ENCODE peak calls at places on chromosome 11, in five cellular contexts. M is adrenal gland, Q is astrocyte, S is neural progenitor cell, X is cardiac fibroblast. K is an unnamed sample.

GRCh38 chr11:115616941-115617340 is 112.7 kb upstream of the CADM1 start:
- DNase-seq in M (peak), Q (peak), S (no peak), X (peak), K (no peak)

GRCh38 chr11:4482445-4482844 is at the start of gene OR52K1:
- DNase-seq in M (no peak), Q (no peak), S (peak), X (no peak), K (no peak)

GRCh38 chr11:65883786-65884715 is 4.2 kb downstream of the FIBP start:
- DNase-seq in M (peak), Q (no peak), S (no peak), X (no peak), K (no peak)

GRCh38 chr11:121615506-121615905 is 162.7 kb upstream of the SORL1-AS1 start:
- DNase-seq in M (no peak), Q (peak), S (no peak), X (peak), K (peak)

GRCh38 chr11:67400251-67400941 is 1.3 kb downstream of the PPP1CA start:
- DNase-seq in M (no peak), Q (no peak), S (no peak), X (peak), K (peak)

GRCh38 chr11:121895919-121896318 is 220.1 kb downstream of the BLID start:
- DNase-seq in M (no peak), Q (peak), S (no peak), X (peak), K (peak)

GRCh38 chr11:65104628-65105027 is 7.0 kb upstream of the TM7SF2 start:
- DNase-seq in M (no peak), Q (no peak), S (no peak), X (no peak), K (no peak)

GRCh38 chr11:62444271-62444833 is 25.5 kb downstream of the SCGB1A1 start:
- DNase-seq in M (peak), Q (peak), S (peak), X (peak), K (peak)

GRCh38 chr11:73965764-73966121 is 14.9 kb downstream of the DNAJB13 start:
- DNase-seq in M (no peak), Q (no peak), S (peak), X (no peak), K (no peak)

GRCh38 chr11:122229611-122230386 is 113.8 kb upstream of the BLID start:
- DNase-seq in M (no peak), Q (peak), S (peak), X (peak), K (no peak)

GRCh38 chr11:104078250-104078649 is 41.8 kb downstream of the DDI1 start:
- DNase-seq in M (no peak), Q (no peak), S (no peak), X (no peak), K (no peak)

GRCh38 chr11:117179048-117179999 is 781 bp downstream of the SIDT2 start:
- DNase-seq in M (peak), Q (peak), S (peak), X (peak), K (peak)

GRCh38 chr11:112780351-112781043 is 180.7 kb upstream of the NCAM1 start:
- DNase-seq in M (peak), Q (peak), S (no peak), X (peak), K (peak)

GRCh38 chr11:59173080-59173963 is 1.4 kb downstream of the DTX4 start:
- DNase-seq in M (no peak), Q (peak), S (peak), X (peak), K (no peak)

GRCh38 chr11:133927690-133928627 is 28.8 kb downstream of the IGSF9B start:
- DNase-seq in M (peak), Q (peak), S (peak), X (peak), K (peak)
- H3K4me3 ChIP-seq in M (no peak), Q (peak), S (no peak), X (no peak), K (peak)

DNA sequence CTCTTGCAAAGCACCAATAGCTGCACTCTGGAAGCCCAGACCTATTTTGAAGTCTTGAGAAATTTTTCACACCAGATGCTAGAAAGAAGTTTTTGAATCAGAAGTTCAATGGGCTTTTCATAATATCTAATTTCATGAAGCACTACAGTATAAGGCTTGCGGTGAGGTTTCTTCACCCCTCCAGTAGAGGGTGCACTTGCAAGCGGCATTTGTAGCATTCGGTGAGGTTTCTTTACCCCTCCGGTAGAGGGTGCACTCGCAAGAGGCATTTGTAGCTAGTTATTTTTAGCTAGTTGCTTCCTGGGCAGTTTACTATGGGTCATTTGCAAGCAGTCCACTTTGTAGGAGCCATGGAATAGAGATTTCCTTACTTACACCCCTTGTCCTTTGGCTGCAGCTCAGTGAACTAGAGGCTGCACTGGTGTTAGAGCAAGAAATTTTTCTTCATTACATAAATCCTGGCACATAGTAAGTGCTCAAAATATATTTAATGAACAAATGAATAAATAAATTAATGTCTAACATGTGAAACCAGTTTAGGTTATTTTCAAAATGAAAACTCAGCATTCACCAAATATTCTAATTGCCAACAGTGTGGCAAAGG is 7.8 kb upstream of the NOX4 start:
- DNase-seq in M (no peak), Q (no peak), S (no peak), X (no peak), K (no peak)
- TF ChIP-seq CTCF in M (no peak), Q (peak), S (peak), X (peak), K (no peak)

GRCh38 chr11:134036484-134037092 is 32.3 kb upstream of the JAM3 start:
- DNase-seq in M (no peak), Q (no peak), S (peak), X (no peak), K (no peak)
- H3K4me3 ChIP-seq in M (peak), Q (peak), S (peak), X (peak), K (peak)

GRCh38 chr11:86418929-86419328 is 44.2 kb downstream of the CCDC81 start:
- DNase-seq in M (no peak), Q (no peak), S (peak), X (no peak), K (peak)
- TF ChIP-seq CTCF in M (no peak), Q (peak), S (peak), X (peak), K (peak)

GRCh38 chr11:20161923-20162322 is 1.6 kb upstream of the DBX1 start:
- DNase-seq in M (no peak), Q (no peak), S (peak), X (no peak), K (no peak)
- H3K4me3 ChIP-seq in M (no peak), Q (no peak), S (peak), X (no peak), K (no peak)

DNA sequence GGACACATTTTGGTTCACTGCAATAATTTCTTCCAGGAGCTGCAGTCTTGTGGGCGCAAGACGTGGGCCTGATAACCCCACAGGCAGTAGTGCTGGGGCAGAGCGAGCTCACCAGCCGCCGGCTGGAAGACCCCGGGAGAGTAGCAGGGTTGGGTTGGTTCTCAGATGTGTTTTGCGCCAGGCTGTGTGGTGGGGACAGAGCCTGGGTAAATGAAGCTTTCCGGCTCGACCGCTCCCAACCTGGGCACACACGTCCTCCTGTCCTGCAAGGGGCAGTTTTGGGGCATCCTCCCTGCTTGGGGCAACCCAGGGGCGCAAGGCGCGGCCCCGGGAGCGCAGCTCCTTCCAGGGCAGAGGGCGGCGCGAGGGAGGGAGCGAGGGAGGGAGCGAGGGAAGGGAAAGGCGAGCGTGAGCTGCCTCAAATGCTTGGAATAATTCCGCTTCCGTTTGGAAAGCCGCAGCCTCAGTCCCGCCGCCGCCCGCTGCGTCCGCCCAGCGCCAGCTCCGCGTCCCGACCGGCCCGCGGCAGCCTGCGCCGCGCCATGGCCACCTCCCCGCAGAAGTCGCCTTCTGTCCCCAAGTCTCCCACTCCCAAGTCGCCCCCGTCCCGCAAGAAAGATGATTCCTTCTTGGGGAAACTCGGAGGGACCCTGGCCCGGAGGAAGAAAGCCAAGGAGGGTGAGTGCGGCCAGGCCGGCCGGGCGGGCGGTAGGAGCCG is at the start of gene PARVA:
- DNase-seq in M (peak), Q (peak), S (peak), X (peak), K (peak)
- TF ChIP-seq CTCF in M (peak), Q (no peak), S (no peak), X (peak), K (no peak)

DNA sequence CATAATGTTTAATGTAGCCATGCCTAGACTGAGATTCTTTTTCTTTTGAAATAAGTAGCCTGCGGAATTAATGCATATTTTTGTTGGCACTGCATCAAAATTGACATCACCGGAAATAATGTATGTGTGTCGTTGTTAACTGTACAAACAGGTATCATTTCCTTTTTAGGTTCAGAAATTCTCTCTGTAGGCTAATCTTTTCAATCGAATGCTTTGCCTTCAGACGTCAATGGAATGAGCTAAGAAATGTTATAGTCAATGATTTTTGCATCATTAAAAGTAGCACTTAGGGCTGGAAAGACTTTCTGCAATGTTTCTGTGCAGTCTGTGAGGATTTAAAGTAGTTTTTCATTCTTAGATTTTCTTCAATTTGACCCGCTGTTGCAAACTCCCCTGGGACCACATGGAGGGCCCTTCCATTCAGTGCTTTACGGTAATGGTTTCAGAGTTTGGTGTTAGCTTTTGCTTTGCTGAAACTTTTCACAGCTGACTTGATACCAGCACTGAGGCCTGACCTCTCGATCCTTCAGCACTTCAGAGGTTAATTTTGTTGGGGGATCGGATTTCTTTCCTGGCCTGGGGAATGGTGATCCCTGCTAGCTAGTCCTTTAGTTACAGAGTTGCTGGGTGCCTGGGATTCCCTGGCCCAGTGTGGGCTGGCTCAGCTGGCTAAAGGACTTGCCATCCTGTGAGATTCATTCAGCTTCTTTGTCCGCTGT is 137.8 kb downstream of the DBX1 start:
- DNase-seq in M (no peak), Q (peak), S (peak), X (peak), K (peak)
- H3K4me3 ChIP-seq in M (no peak), Q (peak), S (peak), X (peak), K (peak)

GRCh38 chr11:85663080-85663729 is 1.7 kb downstream of the CREBZF start:
- DNase-seq in M (no peak), Q (no peak), S (no peak), X (no peak), K (peak)

GRCh38 chr11:85663781-85664560 is 958 bp downstream of the CREBZF start:
- DNase-seq in M (peak), Q (peak), S (peak), X (peak), K (peak)

GRCh38 chr11:85665756-85666155 is 827 bp upstream of the CREBZF start:
- DNase-seq in M (no peak), Q (peak), S (no peak), X (no peak), K (no peak)

GRCh38 chr11:85666687-85667086 is 1.8 kb upstream of the CREBZF start:
- DNase-seq in M (no peak), Q (no peak), S (no peak), X (no peak), K (no peak)

DNA sequence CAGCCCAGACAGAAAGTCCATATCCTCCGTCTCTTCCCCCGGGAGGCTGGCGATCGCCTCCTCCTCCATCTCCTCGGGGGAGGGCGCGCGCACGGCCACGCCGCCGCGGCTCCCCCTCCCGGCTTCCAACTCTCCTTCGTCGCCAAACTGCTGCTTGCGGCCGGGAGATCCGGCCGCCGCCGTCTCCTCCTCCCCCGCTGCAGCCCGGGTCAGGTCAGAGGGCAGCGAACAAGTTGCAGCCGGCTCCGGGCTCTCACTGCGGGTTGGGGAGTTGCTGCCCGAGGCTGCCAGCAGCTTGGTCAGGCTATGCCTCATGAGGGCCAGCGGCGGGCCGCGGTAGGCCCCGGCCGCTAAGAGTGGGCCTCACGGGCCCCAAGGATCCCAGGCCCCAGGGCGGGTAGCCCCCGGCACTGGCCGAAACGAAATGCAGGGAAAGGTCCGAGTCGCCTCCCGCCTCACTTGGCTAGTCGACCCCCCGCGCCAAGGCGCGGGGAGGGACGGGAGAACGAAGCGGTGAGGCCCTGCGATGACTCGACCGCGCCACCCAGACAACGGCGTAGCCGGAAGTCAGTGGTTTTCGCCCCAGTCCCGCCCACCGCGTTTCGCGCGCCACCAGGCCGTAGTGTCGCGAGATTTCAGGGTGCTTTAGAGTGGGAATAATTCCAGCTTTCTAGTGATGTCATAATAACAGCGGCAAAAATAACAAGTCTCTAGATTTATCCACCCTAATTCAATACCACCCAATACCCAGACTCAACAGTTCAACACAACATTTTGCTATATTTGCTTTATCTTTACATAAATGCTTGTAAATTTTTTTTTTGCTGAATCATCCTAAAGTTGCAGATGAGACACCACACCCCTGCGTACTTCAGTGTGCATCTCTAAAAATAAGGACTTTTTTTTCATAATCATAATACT is at the start of gene CREBZF:
- DNase-seq in M (peak), Q (peak), S (peak), X (peak), K (peak)
- TF ChIP-seq CTCF in M (no peak), Q (no peak), S (no peak), X (no peak), K (no peak)

GRCh38 chr11:57647960-57648776 is 1.5 kb downstream of the YPEL4 start:
- DNase-seq in M (no peak), Q (no peak), S (no peak), X (peak), K (no peak)
- H3K4me3 ChIP-seq in M (no peak), Q (no peak), S (peak), X (peak), K (peak)